ENCODE peak calls at places on chromosomes 12 and 14, in seven cellular contexts. B is left ventricle myocardium inferior, D is Caco-2, J is upper lobe of right lung, A is lung, E is left lung, I is A549. W is an unnamed sample.
A peak's percentile ranks its signal among the peaks of the same experiment; 100 is the strongest.

GRCh38 chr14:106691601-106692291 is 1165.4 kb downstream of the TMEM121 start:
- DNase-seq in B (peak; percentile 14), D (peak; percentile 41), J (peak; percentile 67), A (no peak), E (peak; percentile 58), I (peak; percentile 50), W (no peak)

GRCh38 chr12:53828598-53828997 is 76.8 kb upstream of the CISTR start:
- DNase-seq in B (no peak), D (no peak), J (no peak), A (no peak), E (no peak), I (peak; percentile 22), W (no peak)

GRCh38 chr12:40552868-40553267 is 139.4 kb upstream of the CNTN1 start:
- DNase-seq in B (no peak), D (no peak), J (no peak), A (no peak), E (no peak), I (no peak), W (no peak)

GRCh38 chr14:92449404-92449975 is 64.1 kb upstream of the RIN3 start:
- DNase-seq in B (no peak), D (no peak), J (no peak), A (no peak), E (no peak), I (no peak), W (no peak)

GRCh38 chr12:67921286-67921685 is 68.0 kb upstream of the IFNG-AS1 start:
- DNase-seq in B (no peak), D (no peak), J (no peak), A (no peak), E (no peak), I (no peak), W (no peak)

GRCh38 chr14:71923471-71923870 is 8.8 kb upstream of the RGS6 start:
- DNase-seq in B (no peak), D (no peak), J (no peak), A (no peak), E (no peak), I (no peak), W (no peak)

GRCh38 chr12:121523741-121524140 is 57.1 kb downstream of the KDM2B start:
- DNase-seq in B (no peak), D (no peak), J (no peak), A (no peak), E (no peak), I (no peak), W (no peak)

GRCh38 chr12:124080649-124081048 is 107.6 kb downstream of the ZNF664 start:
- DNase-seq in B (no peak), D (no peak), J (no peak), A (no peak), E (peak; percentile 44), I (no peak), W (no peak)

GRCh38 chr12:30985814-30986452 is 59.4 kb downstream of the TSPAN11 start:
- DNase-seq in B (peak; percentile 57), D (peak; percentile 68), J (peak; percentile 74), A (peak; percentile 55), E (no peak), I (peak; percentile 55), W (no peak)

GRCh38 chr14:95493503-95493902 is 22.9 kb downstream of the SYNE3 start:
- DNase-seq in B (no peak), D (no peak), J (no peak), A (no peak), E (peak; percentile 24), I (no peak), W (no peak)

GRCh38 chr12:49507139-49507538 is 31.7 kb upstream of the KCNH3 start:
- DNase-seq in B (no peak), D (no peak), J (no peak), A (no peak), E (no peak), I (peak; percentile 93), W (no peak)

GRCh38 chr14:61553730-61554641 is 141.3 kb upstream of the HIF1A start:
- DNase-seq in B (no peak), D (peak; percentile 43), J (no peak), A (no peak), E (no peak), I (peak; percentile 97), W (peak; percentile 74)

GRCh38 chr14:102928412-102929348 is 6.2 kb downstream of the AMN start:
- DNase-seq in B (peak; percentile 58), D (peak; percentile 95), J (peak; percentile 95), A (peak; percentile 90), E (peak; percentile 91), I (no peak), W (peak; percentile 82)

GRCh38 chr12:120100630-120101029 is 15.9 kb downstream of the RAB35 start:
- DNase-seq in B (peak; percentile 76), D (no peak), J (no peak), A (no peak), E (peak; percentile 68), I (no peak), W (peak; percentile 27)

GRCh38 chr14:72685456-72685855 is 208.4 kb downstream of the DPF3 start:
- DNase-seq in B (no peak), D (no peak), J (no peak), A (no peak), E (no peak), I (no peak), W (no peak)

GRCh38 chr12:106096376-106096775 is 42.4 kb downstream of the NUAK1 start:
- DNase-seq in B (no peak), D (no peak), J (no peak), A (no peak), E (no peak), I (peak; percentile 72), W (peak; percentile 82)

GRCh38 chr12:106090586-106091411 is 48.0 kb downstream of the NUAK1 start:
- DNase-seq in B (no peak), D (no peak), J (no peak), A (no peak), E (no peak), I (no peak), W (peak; percentile 93)

GRCh38 chr12:106091421-106091820 is 47.3 kb downstream of the NUAK1 start:
- DNase-seq in B (no peak), D (no peak), J (no peak), A (no peak), E (no peak), I (no peak), W (no peak)

GRCh38 chr12:106094304-106094703 is 44.5 kb downstream of the NUAK1 start:
- DNase-seq in B (no peak), D (no peak), J (no peak), A (no peak), E (no peak), I (peak; percentile 61), W (no peak)

GRCh38 chr12:106093246-106093645 is 45.5 kb downstream of the NUAK1 start:
- DNase-seq in B (no peak), D (no peak), J (no peak), A (no peak), E (no peak), I (no peak), W (no peak)
- H3K4me1 ChIP-seq in B (peaks cover 100% of the 10 kb centered on the region), D (peaks cover 10% of the 10 kb centered on the region), J (peaks cover 44% of the 10 kb centered on the region), A (peaks cover 37% of the 10 kb centered on the region), E (no peaks in the 10 kb centered on the region), I (peaks cover 94% of the 10 kb centered on the region), W (peaks cover 69% of the 10 kb centered on the region)

GRCh38 chr12:92476844-92477243 is 225.9 kb upstream of the PLEKHG7 start:
- DNase-seq in B (no peak), D (no peak), J (no peak), A (no peak), E (no peak), I (no peak), W (no peak)
- H3K4me1 ChIP-seq in B (no peaks in the 10 kb centered on the region), D (no peaks in the 10 kb centered on the region), J (no peaks in the 10 kb centered on the region), A (no peaks in the 10 kb centered on the region), E (no peaks in the 10 kb centered on the region), I (no peaks in the 10 kb centered on the region), W (no peaks in the 10 kb centered on the region)

GRCh38 chr14:65335548-65335947 is 77.0 kb upstream of the FUT8 start:
- DNase-seq in B (no peak), D (peak; percentile 45), J (no peak), A (no peak), E (no peak), I (no peak), W (no peak)

GRCh38 chr14:65333926-65334687 is 78.4 kb upstream of the FUT8 start:
- DNase-seq in B (peak; percentile 30), D (peak; percentile 78), J (no peak), A (no peak), E (no peak), I (no peak), W (no peak)

GRCh38 chr14:65332141-65332871 is 80.2 kb upstream of the FUT8 start:
- DNase-seq in B (no peak), D (no peak), J (no peak), A (no peak), E (no peak), I (no peak), W (no peak)

GRCh38 chr14:65336191-65336591 is 76.3 kb upstream of the FUT8 start:
- DNase-seq in B (no peak), D (no peak), J (no peak), A (no peak), E (no peak), I (no peak), W (no peak)

DNA sequence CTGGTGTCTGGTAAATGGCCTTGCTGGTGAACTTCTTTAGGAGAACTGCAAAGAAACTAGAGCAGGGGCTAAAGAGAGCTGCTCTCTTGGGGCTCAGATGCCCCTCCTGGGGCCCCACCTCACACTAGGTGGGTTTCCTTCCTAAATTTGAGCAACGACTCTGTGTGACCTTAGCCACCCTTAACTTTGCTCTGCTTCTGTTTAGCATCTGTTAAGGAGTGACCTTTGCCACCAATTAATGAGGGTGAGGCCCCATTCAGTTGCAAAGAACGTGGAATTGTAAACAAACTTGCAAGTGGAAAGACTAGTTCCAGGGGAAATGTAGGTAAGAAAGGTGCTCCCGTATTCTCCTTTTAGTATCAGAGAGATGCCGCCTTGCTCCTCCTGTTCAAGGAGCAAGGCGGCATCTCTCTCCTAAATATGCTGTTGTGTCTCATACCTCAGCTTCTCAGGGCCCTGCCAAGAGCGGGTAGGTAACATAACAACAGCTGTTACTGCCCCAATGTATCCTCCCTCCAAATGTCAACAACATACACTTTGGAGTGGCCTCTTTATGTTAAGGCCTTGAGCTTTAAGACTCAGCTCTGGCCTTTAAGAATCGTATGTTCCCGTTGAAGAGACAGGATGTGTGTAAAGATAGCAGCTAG is 77.6 kb upstream of the FUT8 start:
- DNase-seq in B (no peak), D (peak; percentile 88), J (no peak), A (no peak), E (no peak), I (no peak), W (peak; percentile 13)
- H3K4me1 ChIP-seq in B (peaks cover 21% of the 10 kb centered on the region), D (peaks cover 96% of the 10 kb centered on the region), J (peaks cover 29% of the 10 kb centered on the region), A (peaks cover 3% of the 10 kb centered on the region), E (peaks cover 20% of the 10 kb centered on the region), I (no peaks in the 10 kb centered on the region), W (no peaks in the 10 kb centered on the region)

GRCh38 chr14:68268197-68268596 is 448.6 kb downstream of the RAD51B start:
- DNase-seq in B (no peak), D (no peak), J (no peak), A (no peak), E (no peak), I (no peak), W (no peak)
- H3K4me1 ChIP-seq in B (peaks cover 27% of the 10 kb centered on the region), D (no peaks in the 10 kb centered on the region), J (peaks cover 57% of the 10 kb centered on the region), A (peaks cover 11% of the 10 kb centered on the region), E (peaks cover 26% of the 10 kb centered on the region), I (no peaks in the 10 kb centered on the region), W (peaks cover 6% of the 10 kb centered on the region)

GRCh38 chr12:113214938-113215400 is 6.3 kb upstream of the TPCN1 start:
- DNase-seq in B (peak; percentile 67), D (peak; percentile 58), J (peak; percentile 69), A (peak; percentile 70), E (no peak), I (peak; percentile 83), W (peak; percentile 92)

GRCh38 chr12:113207621-113208040 is 13.6 kb upstream of the TPCN1 start:
- DNase-seq in B (no peak), D (no peak), J (no peak), A (no peak), E (no peak), I (no peak), W (no peak)

GRCh38 chr12:113208041-113208934 is 13.0 kb upstream of the TPCN1 start:
- DNase-seq in B (peak; percentile 38), D (no peak), J (no peak), A (no peak), E (no peak), I (no peak), W (no peak)

GRCh38 chr12:113211160-113211559 is 10.1 kb upstream of the TPCN1 start:
- DNase-seq in B (no peak), D (no peak), J (no peak), A (no peak), E (no peak), I (no peak), W (no peak)
- H3K4me1 ChIP-seq in B (peaks cover 45% of the 10 kb centered on the region), D (peaks cover 4% of the 10 kb centered on the region), J (peaks cover 40% of the 10 kb centered on the region), A (peaks cover 6% of the 10 kb centered on the region), E (peaks cover 18% of the 10 kb centered on the region), I (peaks cover 21% of the 10 kb centered on the region), W (no peaks in the 10 kb centered on the region)